ENCODE peak calls at places on chromosomes 6 and 20, in seven cellular contexts. M is NCI-H1092; L is iPS-NIHi11; P is M059J; C is stimulated activated CD8-positive, alpha-beta memory T cell treated with anti-CD3 and anti-CD28 coated beads, Interleukin-7, amount 100 ng/mL, for 1 hour; U is AG08395; E is T-helper 9 cell. K is an unnamed sample.

GRCh38 chr6:144320746-144321145 is 35.6 kb downstream of the UTRN start:
- DNase-seq in E (no peak), L (no peak), M (no peak), P (no peak), U (no peak), C (no peak), K (no peak)

GRCh38 chr6:37742401-37742760 is 44.7 kb upstream of the MDGA1 start:
- DNase-seq in C (no peak), P (no peak), E (no peak), M (no peak), L (no peak), U (no peak), K (no peak)

GRCh38 chr6:70423189-70424133 is 10.2 kb downstream of the FAM135A start:
- DNase-seq in E (no peak), M (no peak), L (no peak), C (no peak), P (no peak), U (no peak), K (no peak)

GRCh38 chr6:30781697-30782424 is 37.5 kb upstream of the IER3 start:
- DNase-seq in M (peak), U (peak), L (peak), E (no peak), P (peak), C (no peak), K (peak)

GRCh38 chr20:10249048-10249770 is 30.6 kb downstream of the SNAP25 start:
- DNase-seq in U (no peak), P (peak), E (no peak), C (no peak), M (no peak), L (no peak), K (no peak)

GRCh38 chr20:32332614-32333013 is 25.5 kb upstream of the ASXL1 start:
- DNase-seq in M (no peak), E (no peak), U (peak), C (no peak), L (no peak), P (peak), K (peak)

GRCh38 chr6:168964138-168964892 is 289.3 kb downstream of the THBS2 start:
- DNase-seq in U (peak), C (no peak), L (no peak), M (no peak), E (no peak), P (peak), K (peak)

GRCh38 chr6:89392823-89393222 is 19.2 kb downstream of the RRAGD start:
- DNase-seq in E (no peak), L (no peak), C (no peak), P (no peak), U (no peak), M (no peak), K (no peak)

GRCh38 chr6:90502866-90503407 is 83.9 kb downstream of the MAP3K7 start:
- DNase-seq in U (no peak), L (no peak), M (no peak), C (no peak), E (no peak), P (peak), K (peak)

GRCh38 chr6:53353624-53354023 is 4.9 kb upstream of the ELOVL5 start:
- DNase-seq in M (no peak), P (no peak), L (no peak), E (no peak), U (no peak), C (no peak), K (no peak)

GRCh38 chr6:10276106-10276505 is 138.8 kb downstream of the TFAP2A start:
- DNase-seq in C (no peak), M (no peak), P (peak), E (no peak), U (peak), L (no peak), K (peak)

GRCh38 chr6:17418281-17419188 is 25.1 kb downstream of the CAP2 start:
- DNase-seq in U (peak), M (no peak), P (peak), L (no peak), E (no peak), C (no peak), K (no peak)

GRCh38 chr6:116385462-116385807 is 14.7 kb downstream of the DSE start:
- DNase-seq in E (no peak), C (no peak), P (peak), M (no peak), L (no peak), U (peak), K (peak)

GRCh38 chr6:123014835-123015234 is 18.8 kb downstream of the CLVS2 start:
- DNase-seq in E (no peak), P (no peak), M (no peak), C (no peak), U (no peak), L (no peak), K (no peak)

GRCh38 chr6:158808918-158809678 is 10.1 kb downstream of the EZR start:
- DNase-seq in C (no peak), E (no peak), L (no peak), P (no peak), M (no peak), U (no peak), K (peak)

GRCh38 chr6:45786243-45786795 is 229.3 kb downstream of the CLIC5 start:
- DNase-seq in P (no peak), L (no peak), U (no peak), E (no peak), C (no peak), M (no peak), K (peak)

GRCh38 chr6:92777146-92777740 is 642.1 kb downstream of the EPHA7 start:
- DNase-seq in P (no peak), U (no peak), L (peak), E (no peak), M (no peak), C (no peak), K (peak)

GRCh38 chr6:40583694-40584093 is 3.5 kb downstream of the LRFN2 start:
- DNase-seq in U (no peak), E (no peak), M (no peak), P (no peak), L (no peak), C (no peak), K (no peak)

K was measured in renal cortical epithelial cell.